ENCODE peak calls at places on chromosomes 2 and 18, in five cellular contexts. B is H1, U is mesenchymal stem cell, E is neuronal stem cell, C is H9. F is an unnamed sample.

GRCh38 chr18:54284967-54285785 is 15.9 kb downstream of the POLI start:
- DNase-seq in B (no peak), U (peak; percentile 74), E (no peak), C (no peak), F (peak; percentile 66)

GRCh38 chr18:10546557-10547300 is 20.9 kb downstream of the NAPG start:
- DNase-seq in B (no peak), U (no peak), E (no peak), C (no peak), F (no peak)

GRCh38 chr2:86621290-86621943 is 2.2 kb downstream of the RNF103 start:
- DNase-seq in B (no peak), U (peak; percentile 11), E (no peak), C (no peak), F (peak; percentile 12)

GRCh38 chr18:39244242-39244641 is 1678.6 kb upstream of the CELF4 start:
- DNase-seq in B (no peak), U (no peak), E (no peak), C (no peak), F (no peak)

GRCh38 chr2:231662028-231662810 is 46.1 kb upstream of the PTMA start:
- DNase-seq in B (peak; percentile 97), U (peak; percentile 95), E (peak; percentile 94), C (peak; percentile 98), F (peak; percentile 99)

GRCh38 chr2:96523659-96524481 is 12.7 kb upstream of the ARID5A start:
- DNase-seq in B (no peak), U (no peak), E (no peak), C (no peak), F (peak; percentile 20)

GRCh38 chr2:239959059-239959971 is 65.8 kb downstream of the NDUFA10 start:
- DNase-seq in B (no peak), U (no peak), E (no peak), C (no peak), F (no peak)

GRCh38 chr2:95022309-95023221 is 2.9 kb upstream of the MAL start:
- DNase-seq in B (peak; percentile 36), U (no peak), E (peak; percentile 61), C (peak; percentile 75), F (peak; percentile 84)

GRCh38 chr18:26309283-26309682 is 83.0 kb downstream of the TAF4B start:
- DNase-seq in B (no peak), U (peak; percentile 36), E (no peak), C (no peak), F (no peak)

GRCh38 chr18:21897811-21898210 is 157.2 kb downstream of the MIB1 start:
- DNase-seq in B (peak; percentile 43), U (peak; percentile 63), E (peak; percentile 63), C (peak; percentile 71), F (peak; percentile 75)

GRCh38 chr2:217826505-217826904 is 176.3 kb downstream of the TNS1 start:
- DNase-seq in B (no peak), U (no peak), E (no peak), C (no peak), F (no peak)

GRCh38 chr2:176114120-176114929 is 2.3 kb upstream of the HOXD10 start:
- DNase-seq in B (no peak), U (no peak), E (no peak), C (peak; percentile 43), F (no peak)

GRCh38 chr2:196606516-196606915 is 33.0 kb upstream of the CCDC150 start:
- DNase-seq in B (no peak), U (no peak), E (no peak), C (no peak), F (no peak)

GRCh38 chr2:7904319-7904718 is 777.5 kb upstream of the ID2 start:
- DNase-seq in B (no peak), U (no peak), E (no peak), C (no peak), F (no peak)

GRCh38 chr2:241540766-241541561 is 17.6 kb upstream of the BOK start:
- DNase-seq in B (peak; percentile 81), U (no peak), E (peak; percentile 45), C (peak; percentile 95), F (peak; percentile 67)

GRCh38 chr2:204040016-204040415 is 103.5 kb downstream of the ICOS start:
- DNase-seq in B (no peak), U (no peak), E (no peak), C (no peak), F (no peak)

GRCh38 chr2:61057562-61057961 is 8.1 kb upstream of the SANBR start:
- DNase-seq in B (no peak), U (no peak), E (no peak), C (no peak), F (no peak)

GRCh38 chr18:58044370-58045264 is 591 bp downstream of the NEDD4L start:
- DNase-seq in B (no peak), U (peak; percentile 60), E (peak; percentile 35), C (peak; percentile 63), F (peak; percentile 34)

GRCh38 chr2:5539281-5540211 is 152.6 kb upstream of the SOX11 start:
- DNase-seq in B (no peak), U (peak; percentile 20), E (no peak), C (peak; percentile 34), F (no peak)

GRCh38 chr2:110115291-110116032 is at the start of gene MALL:
- DNase-seq in B (no peak), U (no peak), E (no peak), C (peak; percentile 51), F (peak; percentile 80)

GRCh38 chr2:161059388-161059787 is 100.8 kb upstream of the TANK start:
- DNase-seq in B (no peak), U (no peak), E (no peak), C (no peak), F (no peak)

GRCh38 chr2:232332940-232333259 is 45.7 kb upstream of the ALPP start:
- DNase-seq in B (no peak), U (no peak), E (no peak), C (no peak), F (no peak)

GRCh38 chr2:42029639-42030195 is 18.1 kb upstream of the PKDCC start:
- DNase-seq in B (no peak), U (no peak), E (peak; percentile 66), C (no peak), F (no peak)
- H2BK5ac ChIP-seq in B (peak overlapping the region; percentile 89), U (no peak overlapping the region), E (peak overlapping the region; percentile 43), C (no peak overlapping the region), F (peak overlapping the region; percentile 87)

GRCh38 chr2:226124548-226125011 is 675.0 kb downstream of the IRS1 start:
- DNase-seq in B (no peak), U (no peak), E (no peak), C (no peak), F (no peak)
- H2BK12ac ChIP-seq in B (no peak overlapping the region), U (no peak overlapping the region), E (no peak overlapping the region), C (no peak overlapping the region), F (no peak overlapping the region)

DNA sequence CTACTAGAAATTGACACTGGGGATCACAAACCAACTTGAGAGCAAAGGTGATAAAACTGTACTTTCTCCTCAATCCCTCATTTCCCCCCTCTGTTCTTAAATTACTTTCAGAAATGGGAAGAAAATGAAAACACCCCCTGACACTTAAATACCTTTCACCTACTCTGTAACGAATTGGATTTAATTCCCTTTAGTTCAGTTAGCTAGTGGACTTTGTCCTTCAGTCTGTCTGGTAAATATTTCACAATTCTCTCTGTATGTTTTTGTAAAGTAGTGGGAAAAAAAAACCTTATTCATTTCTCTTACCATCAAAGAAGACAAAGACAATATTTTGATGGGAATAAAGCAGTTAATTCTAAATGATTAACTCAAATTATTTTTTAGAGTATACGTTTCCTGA is 85.7 kb downstream of the CDH2 start:
- DNase-seq in B (no peak), U (no peak), E (no peak), C (no peak), F (no peak)
- H3K4me1 ChIP-seq in B (peaks cover 8% of the 10 kb centered on the region), U (peaks cover 4% of the 10 kb centered on the region), E (peaks cover 32% of the 10 kb centered on the region), C (peaks cover 7% of the 10 kb centered on the region), F (no peaks in the 10 kb centered on the region)

GRCh38 chr18:48953096-48953706 is 2.4 kb upstream of the SMAD7 start:
- DNase-seq in B (no peak), U (no peak), E (no peak), C (peak; percentile 25), F (no peak)

GRCh38 chr18:48957136-48957535 is 6.4 kb upstream of the SMAD7 start:
- DNase-seq in B (no peak), U (no peak), E (no peak), C (no peak), F (no peak)

GRCh38 chr18:48956378-48956777 is 5.6 kb upstream of the SMAD7 start:
- DNase-seq in B (no peak), U (peak; percentile 84), E (no peak), C (no peak), F (no peak)

GRCh38 chr18:48955528-48956261 is 4.9 kb upstream of the SMAD7 start:
- DNase-seq in B (no peak), U (peak; percentile 94), E (no peak), C (peak; percentile 56), F (peak; percentile 93)

DNA sequence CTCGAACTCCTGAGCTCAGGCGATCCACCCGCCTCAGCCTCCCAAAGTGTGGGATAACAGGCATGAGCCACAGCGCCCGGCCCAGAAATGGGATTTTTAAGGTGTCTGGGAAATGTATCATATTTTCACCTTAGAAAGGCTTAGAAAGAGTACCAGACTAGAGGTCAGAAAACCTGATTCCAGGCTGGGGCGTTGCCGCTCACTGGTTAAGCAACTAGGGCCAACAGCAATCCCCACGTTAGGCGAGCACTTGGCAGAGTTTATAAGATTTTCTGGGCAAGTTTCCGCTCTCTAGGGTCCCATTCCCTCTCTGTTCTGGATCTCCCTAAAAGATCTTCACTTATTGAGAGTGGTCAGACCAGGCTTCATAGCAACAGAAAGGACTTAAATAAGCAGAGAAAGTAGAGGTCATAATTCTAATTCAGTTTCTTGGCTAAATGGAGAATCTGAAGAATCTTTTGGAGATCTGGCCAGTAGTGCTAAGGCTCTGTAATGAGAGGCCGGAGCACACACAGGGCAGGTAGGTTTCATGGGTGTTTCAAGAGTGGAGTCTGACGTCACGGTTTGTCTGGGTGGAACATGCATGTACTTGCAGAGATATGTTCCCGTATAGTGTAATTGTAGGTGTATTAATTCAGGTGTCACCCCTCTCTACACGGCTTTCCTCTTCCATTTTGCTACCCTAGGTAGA is 4.2 kb upstream of the SMAD7 start:
- DNase-seq in B (no peak), U (no peak), E (no peak), C (peak; percentile 23), F (peak; percentile 90)
- H2BK5ac ChIP-seq in B (peak overlapping the region; percentile 64), U (no peak overlapping the region), E (no peak overlapping the region), C (no peak overlapping the region), F (peak overlapping the region; percentile 71)

GRCh38 chr2:100502782-100503181 is 32.5 kb downstream of the NMS start:
- DNase-seq in B (no peak), U (no peak), E (no peak), C (no peak), F (no peak)
- H2BK12ac ChIP-seq in B (no peak overlapping the region), U (no peak overlapping the region), E (no peak overlapping the region), C (no peak overlapping the region), F (no peak overlapping the region)

F was measured in trophoblast cell.